ENCODE peak calls at places on chromosomes 2 and 18, in nine cellular contexts. One of them, this sample, is unnamed.

GRCh38 chr2:39631256-39631655 is 34.5 kb upstream of the TMEM178A start:
- DNase-seq in CD8-positive, alpha-beta memory T cell: no peak
- DNase-seq in NB4: no peak
- DNase-seq in effector memory CD4-positive, alpha-beta T cell: no peak
- DNase-seq in endothelial cell of umbilical vein: no peak
- DNase-seq in thoracic aorta: no peak
- DNase-seq in psoas muscle: no peak
- DNase-seq in OCI-LY7: no peak
- DNase-seq in BJ: no peak
- DNase-seq in this sample: no peak

GRCh38 chr2:88489181-88489580 is 36.7 kb upstream of the FOXI3 start:
- DNase-seq in CD8-positive, alpha-beta memory T cell: no peak
- DNase-seq in NB4: peak; percentile 6
- DNase-seq in effector memory CD4-positive, alpha-beta T cell: no peak
- DNase-seq in endothelial cell of umbilical vein: no peak
- DNase-seq in thoracic aorta: no peak
- DNase-seq in psoas muscle: no peak
- DNase-seq in OCI-LY7: peak; percentile 28
- DNase-seq in BJ: no peak
- DNase-seq in this sample: no peak

GRCh38 chr2:38907242-38907641 is 17.6 kb downstream of the ARHGEF33 start:
- DNase-seq in CD8-positive, alpha-beta memory T cell: no peak
- DNase-seq in NB4: no peak
- DNase-seq in effector memory CD4-positive, alpha-beta T cell: no peak
- DNase-seq in endothelial cell of umbilical vein: no peak
- DNase-seq in thoracic aorta: no peak
- DNase-seq in psoas muscle: no peak
- DNase-seq in OCI-LY7: no peak
- DNase-seq in BJ: no peak
- DNase-seq in this sample: no peak

GRCh38 chr2:400988-401679 is 113.2 kb upstream of the ALKAL2 start:
- DNase-seq in CD8-positive, alpha-beta memory T cell: no peak
- DNase-seq in NB4: no peak
- DNase-seq in effector memory CD4-positive, alpha-beta T cell: no peak
- DNase-seq in endothelial cell of umbilical vein: no peak
- DNase-seq in thoracic aorta: no peak
- DNase-seq in psoas muscle: no peak
- DNase-seq in OCI-LY7: no peak
- DNase-seq in BJ: no peak
- DNase-seq in this sample: no peak

GRCh38 chr18:46706968-46707367 is 49.9 kb downstream of the ST8SIA5 start:
- DNase-seq in CD8-positive, alpha-beta memory T cell: no peak
- DNase-seq in NB4: no peak
- DNase-seq in effector memory CD4-positive, alpha-beta T cell: no peak
- DNase-seq in endothelial cell of umbilical vein: no peak
- DNase-seq in thoracic aorta: no peak
- DNase-seq in psoas muscle: no peak
- DNase-seq in OCI-LY7: no peak
- DNase-seq in BJ: no peak
- DNase-seq in this sample: no peak

GRCh38 chr2:108910541-108911396 is 78.3 kb downstream of the EDAR start:
- DNase-seq in CD8-positive, alpha-beta memory T cell: no peak
- DNase-seq in NB4: no peak
- DNase-seq in effector memory CD4-positive, alpha-beta T cell: no peak
- DNase-seq in endothelial cell of umbilical vein: no peak
- DNase-seq in thoracic aorta: no peak
- DNase-seq in psoas muscle: no peak
- DNase-seq in OCI-LY7: no peak
- DNase-seq in BJ: no peak
- DNase-seq in this sample: no peak

GRCh38 chr2:152483276-152483996 is 148.5 kb downstream of the FMNL2 start:
- DNase-seq in CD8-positive, alpha-beta memory T cell: no peak
- DNase-seq in NB4: no peak
- DNase-seq in effector memory CD4-positive, alpha-beta T cell: no peak
- DNase-seq in endothelial cell of umbilical vein: no peak
- DNase-seq in thoracic aorta: no peak
- DNase-seq in psoas muscle: no peak
- DNase-seq in OCI-LY7: no peak
- DNase-seq in BJ: peak; percentile 9
- DNase-seq in this sample: no peak

GRCh38 chr2:172047486-172048194 is 37.7 kb upstream of the DLX1 start:
- DNase-seq in CD8-positive, alpha-beta memory T cell: no peak
- DNase-seq in NB4: no peak
- DNase-seq in effector memory CD4-positive, alpha-beta T cell: no peak
- DNase-seq in endothelial cell of umbilical vein: no peak
- DNase-seq in thoracic aorta: no peak
- DNase-seq in psoas muscle: no peak
- DNase-seq in OCI-LY7: no peak
- DNase-seq in BJ: no peak
- DNase-seq in this sample: no peak

GRCh38 chr2:183606718-183607085 is 482.5 kb downstream of the NUP35 start:
- DNase-seq in CD8-positive, alpha-beta memory T cell: no peak
- DNase-seq in NB4: no peak
- DNase-seq in effector memory CD4-positive, alpha-beta T cell: no peak
- DNase-seq in endothelial cell of umbilical vein: no peak
- DNase-seq in thoracic aorta: no peak
- DNase-seq in psoas muscle: no peak
- DNase-seq in OCI-LY7: no peak
- DNase-seq in BJ: no peak
- DNase-seq in this sample: no peak
- H3K4me3 ChIP-seq in CD8-positive, alpha-beta memory T cell: no peak overlapping the region
- H3K4me3 ChIP-seq in NB4: no peak overlapping the region
- H3K4me3 ChIP-seq in effector memory CD4-positive, alpha-beta T cell: no peak overlapping the region
- H3K4me3 ChIP-seq in endothelial cell of umbilical vein: no peak overlapping the region
- H3K4me3 ChIP-seq in thoracic aorta: no peak overlapping the region
- H3K4me3 ChIP-seq in psoas muscle: no peak overlapping the region
- H3K4me3 ChIP-seq in OCI-LY7: no peak overlapping the region
- H3K4me3 ChIP-seq in BJ: no peak overlapping the region
- H3K4me3 ChIP-seq in this sample: no peak overlapping the region

DNA sequence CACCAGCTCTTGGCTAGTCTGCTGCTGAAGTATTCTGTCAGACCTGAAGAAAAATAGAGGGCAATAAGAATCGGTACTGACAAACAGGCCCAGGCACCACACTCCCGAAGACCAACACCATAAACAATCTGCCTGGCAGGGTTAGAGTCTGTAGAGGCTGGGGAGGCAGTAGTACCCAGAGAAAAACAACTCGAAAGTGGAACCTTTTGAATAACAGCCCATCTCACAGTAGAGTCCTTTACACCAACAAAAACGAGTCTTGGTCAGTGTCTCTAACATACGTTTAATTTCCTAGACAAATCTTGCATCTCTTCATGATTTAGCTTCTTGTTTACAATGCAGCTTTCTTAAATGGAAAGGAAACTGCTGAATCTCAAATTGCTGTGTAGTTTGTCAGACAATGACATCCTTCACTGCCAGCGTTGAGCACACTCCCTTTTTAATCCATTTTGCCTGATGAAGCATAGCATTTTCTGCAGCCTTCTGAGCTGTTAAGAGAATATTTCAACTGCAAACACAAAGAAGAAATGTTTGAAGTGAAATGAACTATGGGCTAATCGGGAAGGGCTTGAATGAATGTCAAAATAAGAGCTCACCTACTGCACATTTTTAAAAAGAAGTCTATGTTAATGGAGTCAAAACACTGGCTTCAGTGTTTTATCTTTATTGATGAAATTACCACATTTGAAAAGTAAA is 73.1 kb upstream of the DSG1 start:
- DNase-seq in CD8-positive, alpha-beta memory T cell: no peak
- DNase-seq in NB4: no peak
- DNase-seq in effector memory CD4-positive, alpha-beta T cell: no peak
- DNase-seq in endothelial cell of umbilical vein: peak; percentile 44
- DNase-seq in thoracic aorta: no peak
- DNase-seq in psoas muscle: no peak
- DNase-seq in OCI-LY7: no peak
- DNase-seq in BJ: no peak
- DNase-seq in this sample: no peak
- H3K4me3 ChIP-seq in CD8-positive, alpha-beta memory T cell: no peak overlapping the region
- H3K4me3 ChIP-seq in NB4: no peak overlapping the region
- H3K4me3 ChIP-seq in effector memory CD4-positive, alpha-beta T cell: no peak overlapping the region
- H3K4me3 ChIP-seq in endothelial cell of umbilical vein: no peak overlapping the region
- H3K4me3 ChIP-seq in thoracic aorta: no peak overlapping the region
- H3K4me3 ChIP-seq in psoas muscle: no peak overlapping the region
- H3K4me3 ChIP-seq in OCI-LY7: no peak overlapping the region
- H3K4me3 ChIP-seq in BJ: no peak overlapping the region
- H3K4me3 ChIP-seq in this sample: no peak overlapping the region

GRCh38 chr2:43239981-43240761 is 13.8 kb upstream of the ZFP36L2 start:
- DNase-seq in CD8-positive, alpha-beta memory T cell: no peak
- DNase-seq in NB4: peak; percentile 57
- DNase-seq in effector memory CD4-positive, alpha-beta T cell: no peak
- DNase-seq in endothelial cell of umbilical vein: no peak
- DNase-seq in thoracic aorta: no peak
- DNase-seq in psoas muscle: no peak
- DNase-seq in OCI-LY7: peak; percentile 52
- DNase-seq in BJ: no peak
- DNase-seq in this sample: no peak

GRCh38 chr2:43233218-43234212 is 7.1 kb upstream of the ZFP36L2 start:
- DNase-seq in CD8-positive, alpha-beta memory T cell: no peak
- DNase-seq in NB4: peak; percentile 96
- DNase-seq in effector memory CD4-positive, alpha-beta T cell: no peak
- DNase-seq in endothelial cell of umbilical vein: no peak
- DNase-seq in thoracic aorta: no peak
- DNase-seq in psoas muscle: no peak
- DNase-seq in OCI-LY7: peak; percentile 51
- DNase-seq in BJ: no peak
- DNase-seq in this sample: no peak

GRCh38 chr2:43238176-43238575 is 11.8 kb upstream of the ZFP36L2 start:
- DNase-seq in CD8-positive, alpha-beta memory T cell: no peak
- DNase-seq in NB4: no peak
- DNase-seq in effector memory CD4-positive, alpha-beta T cell: no peak
- DNase-seq in endothelial cell of umbilical vein: no peak
- DNase-seq in thoracic aorta: no peak
- DNase-seq in psoas muscle: no peak
- DNase-seq in OCI-LY7: no peak
- DNase-seq in BJ: no peak
- DNase-seq in this sample: no peak

GRCh38 chr2:43238813-43239212 is 12.4 kb upstream of the ZFP36L2 start:
- DNase-seq in CD8-positive, alpha-beta memory T cell: no peak
- DNase-seq in NB4: no peak
- DNase-seq in effector memory CD4-positive, alpha-beta T cell: no peak
- DNase-seq in endothelial cell of umbilical vein: no peak
- DNase-seq in thoracic aorta: no peak
- DNase-seq in psoas muscle: no peak
- DNase-seq in OCI-LY7: no peak
- DNase-seq in BJ: no peak
- DNase-seq in this sample: no peak

DNA sequence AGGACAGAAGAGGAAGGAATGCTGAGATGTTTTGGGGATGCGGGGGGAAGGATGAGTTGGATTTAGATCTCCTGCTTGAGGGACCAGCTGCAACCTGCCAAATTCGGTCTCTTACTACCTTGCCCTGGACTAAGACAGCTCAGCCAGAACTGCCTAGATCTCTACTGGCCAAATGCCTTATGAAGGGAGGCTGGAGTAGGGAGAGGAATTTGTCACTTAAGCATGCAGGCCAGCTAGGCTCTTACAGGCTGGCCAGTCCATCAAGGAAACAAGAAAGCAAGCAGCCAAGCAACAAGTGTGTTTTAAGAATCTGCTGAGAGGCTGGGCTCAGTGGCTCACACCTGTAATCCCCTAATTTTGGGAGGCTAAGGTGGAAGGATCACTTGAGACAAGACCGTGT is 9.8 kb upstream of the ZFP36L2 start:
- DNase-seq in CD8-positive, alpha-beta memory T cell: no peak
- DNase-seq in NB4: no peak
- DNase-seq in effector memory CD4-positive, alpha-beta T cell: no peak
- DNase-seq in endothelial cell of umbilical vein: no peak
- DNase-seq in thoracic aorta: no peak
- DNase-seq in psoas muscle: no peak
- DNase-seq in OCI-LY7: no peak
- DNase-seq in BJ: no peak
- DNase-seq in this sample: no peak
- H3K4me3 ChIP-seq in CD8-positive, alpha-beta memory T cell: no peak overlapping the region
- H3K4me3 ChIP-seq in NB4: no peak overlapping the region
- H3K4me3 ChIP-seq in effector memory CD4-positive, alpha-beta T cell: no peak overlapping the region
- H3K4me3 ChIP-seq in endothelial cell of umbilical vein: no peak overlapping the region
- H3K4me3 ChIP-seq in thoracic aorta: no peak overlapping the region
- H3K4me3 ChIP-seq in psoas muscle: no peak overlapping the region
- H3K4me3 ChIP-seq in OCI-LY7: no peak overlapping the region
- H3K4me3 ChIP-seq in BJ: no peak overlapping the region
- H3K4me3 ChIP-seq in this sample: no peak overlapping the region

DNA sequence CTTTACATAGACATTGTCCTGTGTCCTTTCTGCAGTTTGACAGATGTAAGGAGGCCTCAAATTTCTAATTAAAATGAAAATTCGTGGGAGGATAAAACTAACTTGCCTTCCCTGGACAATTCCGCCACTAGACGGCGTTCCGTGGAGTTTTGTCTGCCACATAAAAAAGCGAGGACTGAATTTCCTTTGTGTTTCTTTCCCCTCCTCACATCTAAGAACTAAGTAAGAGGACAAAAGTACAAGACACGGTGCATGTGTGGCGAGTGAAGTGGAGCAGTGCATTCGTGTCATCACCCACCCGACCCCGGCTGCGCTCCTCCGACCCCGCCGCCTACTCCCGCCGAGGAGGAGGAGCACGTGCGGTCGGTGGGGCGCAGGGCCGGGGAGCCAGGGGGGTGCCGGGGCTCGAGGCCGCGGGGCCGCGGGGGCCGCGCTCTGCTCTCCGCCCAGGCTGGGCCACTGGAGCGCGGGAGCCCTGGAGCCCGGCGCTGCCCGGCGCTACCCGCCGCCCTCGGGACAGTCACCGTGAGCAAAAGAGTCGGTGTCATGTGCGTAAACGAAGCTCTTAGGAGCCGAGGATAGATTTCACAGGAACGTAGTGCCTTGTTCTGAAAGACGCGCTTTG is 10.8 kb downstream of the TBR1 start:
- DNase-seq in CD8-positive, alpha-beta memory T cell: no peak
- DNase-seq in NB4: no peak
- DNase-seq in effector memory CD4-positive, alpha-beta T cell: no peak
- DNase-seq in endothelial cell of umbilical vein: peak; percentile 39
- DNase-seq in thoracic aorta: no peak
- DNase-seq in psoas muscle: no peak
- DNase-seq in OCI-LY7: no peak
- DNase-seq in BJ: no peak
- DNase-seq in this sample: no peak
- H3K4me3 ChIP-seq in CD8-positive, alpha-beta memory T cell: no peak overlapping the region
- H3K4me3 ChIP-seq in NB4: no peak overlapping the region
- H3K4me3 ChIP-seq in effector memory CD4-positive, alpha-beta T cell: no peak overlapping the region
- H3K4me3 ChIP-seq in endothelial cell of umbilical vein: no peak overlapping the region
- H3K4me3 ChIP-seq in thoracic aorta: peak overlapping the region; percentile 51
- H3K4me3 ChIP-seq in psoas muscle: peak overlapping the region; percentile 39
- H3K4me3 ChIP-seq in OCI-LY7: no peak overlapping the region
- H3K4me3 ChIP-seq in BJ: no peak overlapping the region
- H3K4me3 ChIP-seq in this sample: no peak overlapping the region

DNA sequence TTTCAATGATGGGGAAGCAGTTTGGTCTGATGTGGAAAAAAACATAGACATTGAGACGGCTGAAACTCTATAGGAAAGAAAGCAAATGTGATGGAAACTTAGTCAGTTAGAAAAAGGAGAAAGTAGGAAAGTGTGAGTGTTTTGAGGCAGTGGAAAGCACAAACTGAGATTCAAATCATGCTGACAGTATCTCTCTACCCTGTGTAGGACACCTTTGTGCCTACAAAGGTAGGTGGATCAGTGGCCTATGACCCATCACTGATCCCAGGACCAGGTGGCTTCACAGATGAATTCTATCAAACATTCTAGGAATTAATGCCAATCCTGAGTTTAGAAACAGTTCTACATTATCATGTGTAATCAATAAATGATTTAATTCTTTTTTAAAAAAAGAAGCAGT is 57.1 kb downstream of the CD226 start:
- DNase-seq in CD8-positive, alpha-beta memory T cell: no peak
- DNase-seq in NB4: no peak
- DNase-seq in effector memory CD4-positive, alpha-beta T cell: no peak
- DNase-seq in endothelial cell of umbilical vein: no peak
- DNase-seq in thoracic aorta: no peak
- DNase-seq in psoas muscle: no peak
- DNase-seq in OCI-LY7: no peak
- DNase-seq in BJ: no peak
- DNase-seq in this sample: no peak
- H3K4me3 ChIP-seq in CD8-positive, alpha-beta memory T cell: no peak overlapping the region
- H3K4me3 ChIP-seq in NB4: no peak overlapping the region
- H3K4me3 ChIP-seq in effector memory CD4-positive, alpha-beta T cell: no peak overlapping the region
- H3K4me3 ChIP-seq in endothelial cell of umbilical vein: no peak overlapping the region
- H3K4me3 ChIP-seq in thoracic aorta: no peak overlapping the region
- H3K4me3 ChIP-seq in psoas muscle: no peak overlapping the region
- H3K4me3 ChIP-seq in OCI-LY7: no peak overlapping the region
- H3K4me3 ChIP-seq in BJ: no peak overlapping the region
- H3K4me3 ChIP-seq in this sample: no peak overlapping the region

This sample was measured in AG09309.